ENCODE peak calls at places on chromosomes 1 and 21, in four cellular contexts. G is WTC11, O is HepG2, R is K562. D is an unnamed sample.

GRCh38 chr1:222464841-222465210 is 83.1 kb downstream of the HHIPL2 start:
- DNase-seq in G (peak), O (peak), R (peak), D (peak)

GRCh38 chr1:160827418-160827817 is 31.4 kb downstream of the LY9 start:
- DNase-seq in G (no peak), O (no peak), R (no peak), D (no peak)

GRCh38 chr1:203726417-203726867 is 38.5 kb upstream of the LAX1 start:
- DNase-seq in G (no peak), O (no peak), R (peak), D (no peak)

GRCh38 chr1:165836664-165837482 is 9.5 kb downstream of the UCK2 start:
- DNase-seq in G (no peak), O (no peak), R (peak), D (no peak)

GRCh38 chr21:34073749-34074282 is 438 bp downstream of the MRPS6 start:
- DNase-seq in G (peak), O (no peak), R (peak), D (peak)

GRCh38 chr1:227730630-227731151 is 4.4 kb downstream of the JMJD4 start:
- DNase-seq in G (no peak), O (peak), R (no peak), D (no peak)

GRCh38 chr21:45455321-45456013 is 50.5 kb downstream of the COL18A1 start:
- DNase-seq in G (no peak), O (no peak), R (no peak), D (no peak)

GRCh38 chr1:78516716-78517115 is 25.9 kb downstream of the PTGFR start:
- DNase-seq in G (no peak), O (no peak), R (no peak), D (no peak)

GRCh38 chr1:6041432-6042062 is 4.1 kb upstream of the KCNAB2 start:
- DNase-seq in G (peak), O (no peak), R (peak), D (peak)

GRCh38 chr1:27935721-27936120 is 921 bp downstream of the SMPDL3B start:
- DNase-seq in G (no peak), O (no peak), R (no peak), D (no peak)

GRCh38 chr21:35363458-35363857 is 314.4 kb upstream of the RUNX1 start:
- DNase-seq in G (no peak), O (no peak), R (no peak), D (no peak)

GRCh38 chr21:45037986-45038385 is 36.4 kb upstream of the ADARB1 start:
- DNase-seq in G (no peak), O (no peak), R (no peak), D (no peak)

GRCh38 chr21:39651206-39651605 is 38.5 kb downstream of the B3GALT5 start:
- DNase-seq in G (no peak), O (no peak), R (no peak), D (no peak)

GRCh38 chr1:51342591-51343206 is 12.3 kb upstream of the TTC39A start:
- DNase-seq in G (no peak), O (no peak), R (no peak), D (no peak)

GRCh38 chr21:45887788-45888187 is 93.8 kb upstream of the COL6A1 start:
- DNase-seq in G (no peak), O (no peak), R (no peak), D (no peak)

GRCh38 chr1:27314169-27314568 is 7.8 kb upstream of the TMEM222 start:
- DNase-seq in G (no peak), O (no peak), R (no peak), D (no peak)

GRCh38 chr1:224687465-224687864 is 71.3 kb downstream of the CNIH3 start:
- DNase-seq in G (no peak), O (no peak), R (no peak), D (no peak)

GRCh38 chr1:169538998-169539871 is 47.0 kb downstream of the F5 start:
- DNase-seq in G (no peak), O (peak), R (no peak), D (no peak)

GRCh38 chr1:59220356-59220755 is 76.5 kb upstream of the FGGY start:
- DNase-seq in G (no peak), O (no peak), R (no peak), D (no peak)

GRCh38 chr1:58442114-58442513 is 104.4 kb downstream of the OMA1 start:
- DNase-seq in G (no peak), O (no peak), R (no peak), D (no peak)

GRCh38 chr1:186183219-186183618 is 191.8 kb downstream of the TPR start:
- DNase-seq in G (no peak), O (no peak), R (no peak), D (no peak)

GRCh38 chr1:114524933-114525332 is 13.9 kb upstream of the TRIM33 start:
- DNase-seq in G (no peak), O (no peak), R (peak), D (peak)

GRCh38 chr1:111989531-111990025 is at the start of gene KCND3:
- DNase-seq in G (peak), O (no peak), R (no peak), D (peak)

GRCh38 chr1:93196591-93196990 is 16.1 kb downstream of the CCDC18 start:
- DNase-seq in G (no peak), O (no peak), R (no peak), D (no peak)

GRCh38 chr1:157163273-157164127 is 25.3 kb upstream of the ETV3 start:
- DNase-seq in G (peak), O (peak), R (peak), D (peak)

GRCh38 chr21:35360870-35361570 is 311.9 kb upstream of the RUNX1 start:
- DNase-seq in G (no peak), O (no peak), R (no peak), D (no peak)

GRCh38 chr1:247352175-247352574 is 20.5 kb upstream of the ZNF496 start:
- DNase-seq in G (no peak), O (no peak), R (no peak), D (no peak)

GRCh38 chr1:85289848-85290335 is 13.5 kb upstream of the BCL10 start:
- DNase-seq in G (no peak), O (no peak), R (no peak), D (no peak)

GRCh38 chr1:241918879-241919278 is 38.7 kb upstream of the BECN2 start:
- DNase-seq in G (no peak), O (no peak), R (no peak), D (no peak)

GRCh38 chr1:66331641-66332523 is 202.1 kb upstream of the SGIP1 start:
- DNase-seq in G (peak), O (no peak), R (no peak), D (peak)

GRCh38 chr1:112852276-112852675 is 103.7 kb downstream of the SLC16A1 start:
- DNase-seq in G (no peak), O (no peak), R (no peak), D (no peak)

GRCh38 chr1:56527548-56528302 is 51.6 kb downstream of the PLPP3 start:
- DNase-seq in G (no peak), O (no peak), R (no peak), D (peak)

GRCh38 chr1:41500378-41500777 is 15.9 kb upstream of the EDN2 start:
- DNase-seq in G (no peak), O (no peak), R (no peak), D (no peak)

GRCh38 chr1:82542141-82542540 is 741.4 kb downstream of the ADGRL2 start:
- DNase-seq in G (no peak), O (no peak), R (no peak), D (no peak)

GRCh38 chr1:43008425-43009108 is 49.9 kb upstream of the SLC2A1 start:
- DNase-seq in G (peak), O (peak), R (no peak), D (no peak)

GRCh38 chr1:228015276-228016180 is 8.7 kb downstream of the WNT3A start:
- DNase-seq in G (peak), O (no peak), R (peak), D (no peak)

GRCh38 chr1:35559317-35559944 is 1.8 kb downstream of the NCDN start:
- DNase-seq in G (no peak), O (no peak), R (no peak), D (no peak)

GRCh38 chr1:209389258-209389657 is 194.3 kb upstream of the CAMK1G start:
- DNase-seq in G (no peak), O (no peak), R (no peak), D (no peak)

GRCh38 chr1:200837931-200838571 is 34.7 kb upstream of the GPR25 start:
- DNase-seq in G (no peak), O (no peak), R (no peak), D (no peak)
- TF ChIP-seq ELF4 in G (no peak), O (no peak), R (no peak), D (no peak)

GRCh38 chr1:3127738-3128137 is 58.7 kb downstream of the PRDM16 start:
- DNase-seq in G (no peak), O (no peak), R (no peak), D (no peak)
- TF ChIP-seq ELF4 in G (no peak), O (no peak), R (no peak), D (no peak)

GRCh38 chr1:177849588-177849987 is 120.3 kb downstream of the SEC16B start:
- DNase-seq in G (no peak), O (no peak), R (no peak), D (no peak)

GRCh38 chr1:177847843-177848242 is 122.0 kb downstream of the SEC16B start:
- DNase-seq in G (no peak), O (no peak), R (no peak), D (no peak)

GRCh38 chr1:177854951-177855350 is 114.9 kb downstream of the SEC16B start:
- DNase-seq in G (no peak), O (no peak), R (no peak), D (no peak)

GRCh38 chr1:177848577-177848976 is 121.3 kb downstream of the SEC16B start:
- DNase-seq in G (no peak), O (no peak), R (no peak), D (no peak)

DNA sequence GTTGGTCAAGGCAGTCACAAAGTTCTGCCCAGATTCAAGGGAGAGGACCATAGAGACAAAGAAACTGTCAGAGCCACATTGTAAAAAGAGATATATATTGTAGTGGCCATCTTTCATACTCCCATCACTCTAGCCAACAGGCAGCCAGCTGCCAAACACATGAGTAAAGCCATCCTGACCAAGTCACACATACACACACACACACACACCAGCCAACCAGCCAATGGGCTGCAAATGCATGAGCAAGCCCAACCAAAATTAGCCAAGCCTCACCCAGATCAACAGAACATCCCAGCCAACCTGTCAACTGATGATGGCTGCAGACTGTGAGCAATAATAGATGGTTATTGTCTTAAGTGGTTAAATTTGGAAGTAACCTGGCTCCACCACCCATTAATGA is 120.7 kb downstream of the SEC16B start:
- DNase-seq in G (no peak), O (no peak), R (no peak), D (no peak)
- TF ChIP-seq ELF4 in G (no peak), O (no peak), R (no peak), D (no peak)

DNA sequence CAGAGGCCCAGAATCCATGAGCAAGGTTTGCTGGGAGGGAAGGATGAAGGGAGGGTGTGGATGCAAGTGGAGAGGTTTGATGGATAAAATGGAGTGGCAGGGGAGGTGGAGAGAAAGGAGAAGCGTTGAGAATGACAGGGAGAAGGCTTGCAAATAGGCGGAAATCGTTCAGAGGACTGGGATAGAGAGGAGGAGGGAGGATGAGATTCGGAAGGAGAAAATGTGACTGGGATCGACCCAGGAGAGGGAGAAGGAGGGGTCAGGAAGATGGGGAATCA is 376 bp downstream of the AVPR1B start:
- DNase-seq in G (no peak), O (no peak), R (no peak), D (no peak)
- TF ChIP-seq ELF4 in G (no peak), O (no peak), R (peak), D (no peak)

D was measured in HEK293T.